ENCODE peak calls at places on chromosomes 16 and 17, in ten cellular contexts. One of them, this sample, is unnamed.
A peak's percentile ranks its signal among the peaks of the same experiment; 100 is the strongest.

GRCh38 chr16:27318399-27319256 is 4.9 kb downstream of the IL4R start:
- DNase-seq in progenitor cell of endocrine pancreas: no peak
- DNase-seq in RWPE1: peak; percentile 74
- DNase-seq in OCI-LY7: peak; percentile 56
- DNase-seq in GM12865: peak; percentile 75
- DNase-seq in MCF 10A: peak; percentile 90
- DNase-seq in fibroblast of pulmonary artery: peak; percentile 69
- DNase-seq in neural crest cell: no peak
- DNase-seq in BJ: no peak
- DNase-seq in lower leg skin: peak; percentile 87
- DNase-seq in this sample: no peak

GRCh38 chr16:21684199-21684598 is 20.4 kb downstream of the OTOA start:
- DNase-seq in progenitor cell of endocrine pancreas: no peak
- DNase-seq in RWPE1: no peak
- DNase-seq in OCI-LY7: peak; percentile 32
- DNase-seq in GM12865: peak; percentile 26
- DNase-seq in MCF 10A: peak; percentile 27
- DNase-seq in fibroblast of pulmonary artery: peak; percentile 4
- DNase-seq in neural crest cell: peak; percentile 23
- DNase-seq in BJ: no peak
- DNase-seq in lower leg skin: no peak
- DNase-seq in this sample: no peak

GRCh38 chr16:86740817-86741799 is 162.8 kb downstream of the FOXL1 start:
- DNase-seq in progenitor cell of endocrine pancreas: peak; percentile 30
- DNase-seq in RWPE1: peak; percentile 27
- DNase-seq in OCI-LY7: no peak
- DNase-seq in GM12865: no peak
- DNase-seq in MCF 10A: peak; percentile 27
- DNase-seq in fibroblast of pulmonary artery: peak; percentile 76
- DNase-seq in neural crest cell: peak; percentile 53
- DNase-seq in BJ: peak; percentile 25
- DNase-seq in lower leg skin: no peak
- DNase-seq in this sample: peak; percentile 36

GRCh38 chr17:83101805-83102480 is 22.5 kb downstream of the METRNL start:
- DNase-seq in progenitor cell of endocrine pancreas: no peak
- DNase-seq in RWPE1: peak; percentile 54
- DNase-seq in OCI-LY7: no peak
- DNase-seq in GM12865: no peak
- DNase-seq in MCF 10A: peak; percentile 71
- DNase-seq in fibroblast of pulmonary artery: no peak
- DNase-seq in neural crest cell: no peak
- DNase-seq in BJ: no peak
- DNase-seq in lower leg skin: no peak
- DNase-seq in this sample: no peak

GRCh38 chr16:3698941-3699340 is 18.4 kb downstream of the TRAP1 start:
- DNase-seq in progenitor cell of endocrine pancreas: no peak
- DNase-seq in RWPE1: no peak
- DNase-seq in OCI-LY7: no peak
- DNase-seq in GM12865: no peak
- DNase-seq in MCF 10A: no peak
- DNase-seq in fibroblast of pulmonary artery: no peak
- DNase-seq in neural crest cell: no peak
- DNase-seq in BJ: no peak
- DNase-seq in lower leg skin: no peak
- DNase-seq in this sample: no peak

GRCh38 chr16:56245197-56245596 is 53.9 kb downstream of the GNAO1 start:
- DNase-seq in progenitor cell of endocrine pancreas: no peak
- DNase-seq in RWPE1: peak; percentile 66
- DNase-seq in OCI-LY7: no peak
- DNase-seq in GM12865: no peak
- DNase-seq in MCF 10A: peak; percentile 91
- DNase-seq in fibroblast of pulmonary artery: no peak
- DNase-seq in neural crest cell: no peak
- DNase-seq in BJ: peak; percentile 49
- DNase-seq in lower leg skin: no peak
- DNase-seq in this sample: no peak

GRCh38 chr17:59365383-59365981 is 34.0 kb downstream of the YPEL2 start:
- DNase-seq in progenitor cell of endocrine pancreas: no peak
- DNase-seq in RWPE1: no peak
- DNase-seq in OCI-LY7: peak; percentile 35
- DNase-seq in GM12865: peak; percentile 30
- DNase-seq in MCF 10A: no peak
- DNase-seq in fibroblast of pulmonary artery: no peak
- DNase-seq in neural crest cell: no peak
- DNase-seq in BJ: no peak
- DNase-seq in lower leg skin: no peak
- DNase-seq in this sample: no peak

GRCh38 chr17:45115871-45116270 is 16.4 kb downstream of the PLCD3 start:
- DNase-seq in progenitor cell of endocrine pancreas: no peak
- DNase-seq in RWPE1: no peak
- DNase-seq in OCI-LY7: no peak
- DNase-seq in GM12865: no peak
- DNase-seq in MCF 10A: no peak
- DNase-seq in fibroblast of pulmonary artery: no peak
- DNase-seq in neural crest cell: no peak
- DNase-seq in BJ: no peak
- DNase-seq in lower leg skin: no peak
- DNase-seq in this sample: no peak

GRCh38 chr16:14505846-14506245 is 124.2 kb downstream of the PARN start:
- DNase-seq in progenitor cell of endocrine pancreas: no peak
- DNase-seq in RWPE1: no peak
- DNase-seq in OCI-LY7: no peak
- DNase-seq in GM12865: no peak
- DNase-seq in MCF 10A: no peak
- DNase-seq in fibroblast of pulmonary artery: peak; percentile 78
- DNase-seq in neural crest cell: no peak
- DNase-seq in BJ: no peak
- DNase-seq in lower leg skin: no peak
- DNase-seq in this sample: no peak

GRCh38 chr17:47997595-47997994 is 26.7 kb downstream of the CDK5RAP3 start:
- DNase-seq in progenitor cell of endocrine pancreas: no peak
- DNase-seq in RWPE1: no peak
- DNase-seq in OCI-LY7: no peak
- DNase-seq in GM12865: no peak
- DNase-seq in MCF 10A: no peak
- DNase-seq in fibroblast of pulmonary artery: no peak
- DNase-seq in neural crest cell: no peak
- DNase-seq in BJ: no peak
- DNase-seq in lower leg skin: no peak
- DNase-seq in this sample: no peak

GRCh38 chr16:9136596-9136995 is 45.2 kb downstream of the HAPSTR1 start:
- DNase-seq in progenitor cell of endocrine pancreas: no peak
- DNase-seq in RWPE1: no peak
- DNase-seq in OCI-LY7: no peak
- DNase-seq in GM12865: no peak
- DNase-seq in MCF 10A: no peak
- DNase-seq in fibroblast of pulmonary artery: no peak
- DNase-seq in neural crest cell: no peak
- DNase-seq in BJ: no peak
- DNase-seq in lower leg skin: peak; percentile 39
- DNase-seq in this sample: no peak

GRCh38 chr17:78211032-78211431 is 3.0 kb upstream of the BIRC5 start:
- DNase-seq in progenitor cell of endocrine pancreas: no peak
- DNase-seq in RWPE1: no peak
- DNase-seq in OCI-LY7: no peak
- DNase-seq in GM12865: no peak
- DNase-seq in MCF 10A: no peak
- DNase-seq in fibroblast of pulmonary artery: no peak
- DNase-seq in neural crest cell: no peak
- DNase-seq in BJ: no peak
- DNase-seq in lower leg skin: no peak
- DNase-seq in this sample: no peak

DNA sequence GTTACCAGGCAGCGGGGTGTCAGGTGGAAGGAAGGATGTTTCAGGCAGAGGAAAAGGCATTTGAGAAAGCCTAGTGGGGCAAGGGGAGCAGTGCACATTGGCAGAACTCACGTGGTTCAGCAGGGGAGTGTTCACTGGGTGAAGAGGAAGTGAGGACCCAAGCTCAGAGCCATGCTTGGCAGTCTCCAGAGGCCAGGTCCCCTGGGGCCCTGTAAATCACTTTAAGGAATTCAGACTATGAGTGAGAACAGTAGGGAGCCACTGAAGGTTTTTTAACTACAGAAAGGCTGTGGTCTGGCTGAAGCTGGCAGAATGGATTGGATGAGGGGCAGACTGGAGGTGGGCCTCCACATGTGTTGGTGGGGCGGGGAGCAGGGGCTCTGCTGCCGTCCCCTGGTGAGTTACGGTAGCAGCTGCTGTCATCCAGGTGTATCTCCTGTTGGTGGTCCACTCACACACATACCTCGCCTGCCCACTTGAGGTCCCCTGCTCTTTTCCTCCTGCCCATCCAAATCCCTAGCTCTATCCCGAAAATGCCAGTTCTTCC is 5.1 kb downstream of the CLEC16A start:
- DNase-seq in progenitor cell of endocrine pancreas: no peak
- DNase-seq in RWPE1: no peak
- DNase-seq in OCI-LY7: peak; percentile 93
- DNase-seq in GM12865: peak; percentile 89
- DNase-seq in MCF 10A: peak; percentile 65
- DNase-seq in fibroblast of pulmonary artery: peak; percentile 39
- DNase-seq in neural crest cell: no peak
- DNase-seq in BJ: no peak
- DNase-seq in lower leg skin: no peak
- DNase-seq in this sample: no peak
- TF ChIP-seq CTCF in progenitor cell of endocrine pancreas: no peak
- TF ChIP-seq CTCF in RWPE1: no peak
- TF ChIP-seq CTCF in OCI-LY7: peak; percentile 75
- TF ChIP-seq CTCF in GM12865: peak; percentile 23
- TF ChIP-seq CTCF in MCF 10A: no peak
- TF ChIP-seq CTCF in fibroblast of pulmonary artery: no peak
- TF ChIP-seq CTCF in neural crest cell: no peak
- TF ChIP-seq CTCF in BJ: peak; percentile 3
- TF ChIP-seq CTCF in lower leg skin: no peak
- TF ChIP-seq CTCF in this sample: no peak

GRCh38 chr17:6574689-6575595 is 18.6 kb upstream of the PITPNM3 start:
- DNase-seq in progenitor cell of endocrine pancreas: no peak
- DNase-seq in RWPE1: peak; percentile 44
- DNase-seq in OCI-LY7: no peak
- DNase-seq in GM12865: peak; percentile 58
- DNase-seq in MCF 10A: peak; percentile 73
- DNase-seq in fibroblast of pulmonary artery: peak; percentile 65
- DNase-seq in neural crest cell: no peak
- DNase-seq in BJ: no peak
- DNase-seq in lower leg skin: peak; percentile 86
- DNase-seq in this sample: peak; percentile 38
- TF ChIP-seq CTCF in progenitor cell of endocrine pancreas: no peak
- TF ChIP-seq CTCF in RWPE1: no peak
- TF ChIP-seq CTCF in OCI-LY7: no peak
- TF ChIP-seq CTCF in GM12865: no peak
- TF ChIP-seq CTCF in MCF 10A: no peak
- TF ChIP-seq CTCF in fibroblast of pulmonary artery: peak; percentile 8
- TF ChIP-seq CTCF in neural crest cell: no peak
- TF ChIP-seq CTCF in BJ: peak; percentile 22
- TF ChIP-seq CTCF in lower leg skin: no peak
- TF ChIP-seq CTCF in this sample: no peak

GRCh38 chr16:85446846-85447656 is 166.1 kb upstream of the GSE1 start:
- DNase-seq in progenitor cell of endocrine pancreas: no peak
- DNase-seq in RWPE1: no peak
- DNase-seq in OCI-LY7: peak; percentile 91
- DNase-seq in GM12865: peak; percentile 77
- DNase-seq in MCF 10A: no peak
- DNase-seq in fibroblast of pulmonary artery: no peak
- DNase-seq in neural crest cell: no peak
- DNase-seq in BJ: no peak
- DNase-seq in lower leg skin: no peak
- DNase-seq in this sample: no peak
- TF ChIP-seq CTCF in progenitor cell of endocrine pancreas: no peak
- TF ChIP-seq CTCF in RWPE1: no peak
- TF ChIP-seq CTCF in OCI-LY7: peak; percentile 71
- TF ChIP-seq CTCF in GM12865: no peak
- TF ChIP-seq CTCF in MCF 10A: no peak
- TF ChIP-seq CTCF in fibroblast of pulmonary artery: no peak
- TF ChIP-seq CTCF in neural crest cell: no peak
- TF ChIP-seq CTCF in BJ: no peak
- TF ChIP-seq CTCF in lower leg skin: no peak
- TF ChIP-seq CTCF in this sample: no peak

GRCh38 chr16:71625113-71625850 is 702 bp upstream of the MARVELD3 start:
- DNase-seq in progenitor cell of endocrine pancreas: no peak
- DNase-seq in RWPE1: no peak
- DNase-seq in OCI-LY7: no peak
- DNase-seq in GM12865: no peak
- DNase-seq in MCF 10A: no peak
- DNase-seq in fibroblast of pulmonary artery: no peak
- DNase-seq in neural crest cell: no peak
- DNase-seq in BJ: no peak
- DNase-seq in lower leg skin: no peak
- DNase-seq in this sample: no peak

GRCh38 chr16:71626858-71627213 is 852 bp downstream of the MARVELD3 start:
- DNase-seq in progenitor cell of endocrine pancreas: peak; percentile 41
- DNase-seq in RWPE1: peak; percentile 69
- DNase-seq in OCI-LY7: no peak
- DNase-seq in GM12865: no peak
- DNase-seq in MCF 10A: peak; percentile 39
- DNase-seq in fibroblast of pulmonary artery: no peak
- DNase-seq in neural crest cell: no peak
- DNase-seq in BJ: no peak
- DNase-seq in lower leg skin: no peak
- DNase-seq in this sample: no peak

GRCh38 chr16:71627631-71628236 is 1.8 kb downstream of the MARVELD3 start:
- DNase-seq in progenitor cell of endocrine pancreas: no peak
- DNase-seq in RWPE1: no peak
- DNase-seq in OCI-LY7: no peak
- DNase-seq in GM12865: no peak
- DNase-seq in MCF 10A: no peak
- DNase-seq in fibroblast of pulmonary artery: no peak
- DNase-seq in neural crest cell: no peak
- DNase-seq in BJ: no peak
- DNase-seq in lower leg skin: no peak
- DNase-seq in this sample: no peak

GRCh38 chr16:71628810-71629209 is 2.8 kb downstream of the MARVELD3 start:
- DNase-seq in progenitor cell of endocrine pancreas: no peak
- DNase-seq in RWPE1: no peak
- DNase-seq in OCI-LY7: no peak
- DNase-seq in GM12865: no peak
- DNase-seq in MCF 10A: no peak
- DNase-seq in fibroblast of pulmonary artery: peak; percentile 77
- DNase-seq in neural crest cell: no peak
- DNase-seq in BJ: no peak
- DNase-seq in lower leg skin: no peak
- DNase-seq in this sample: no peak

DNA sequence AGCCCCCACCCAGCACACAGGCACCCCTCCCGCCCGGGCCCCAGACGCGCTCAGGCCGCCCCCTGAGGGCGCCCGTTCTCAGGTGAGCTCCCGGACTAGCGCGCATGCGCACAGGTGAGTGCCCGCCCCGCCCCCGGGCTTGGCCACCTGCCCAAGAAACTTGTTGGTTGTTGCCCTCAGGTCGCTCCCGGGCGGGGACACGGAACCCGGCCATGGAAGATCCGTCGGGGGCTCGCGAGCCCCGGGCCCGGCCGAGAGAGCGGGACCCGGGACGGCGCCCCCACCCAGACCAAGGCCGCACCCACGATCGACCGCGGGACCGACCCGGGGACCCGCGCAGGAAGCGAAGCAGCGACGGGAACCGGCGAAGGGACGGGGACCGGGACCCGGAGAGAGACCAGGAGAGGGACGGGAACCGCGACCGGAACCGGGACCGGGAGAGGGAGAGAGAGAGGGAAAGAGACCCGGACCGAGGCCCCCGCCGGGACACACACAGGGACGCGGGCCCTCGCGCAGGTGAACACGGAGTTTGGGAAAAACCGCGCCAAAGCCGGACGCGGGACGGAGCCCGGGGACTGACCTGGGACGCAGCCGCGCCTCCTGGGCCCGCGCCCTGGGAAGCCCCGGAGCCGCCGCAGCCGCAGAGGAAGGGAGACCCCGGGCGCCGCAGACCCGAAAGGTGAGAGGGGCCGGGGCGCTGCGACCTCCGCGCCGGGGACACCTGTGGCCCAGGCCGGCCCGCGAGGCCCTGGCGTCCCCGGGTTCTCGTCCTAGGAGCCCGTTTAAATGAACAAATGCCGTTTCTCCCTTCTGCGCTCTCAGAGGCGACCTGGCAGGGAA is at the start of gene MARVELD3:
- DNase-seq in progenitor cell of endocrine pancreas: peak; percentile 96
- DNase-seq in RWPE1: peak; percentile 91
- DNase-seq in OCI-LY7: no peak
- DNase-seq in GM12865: no peak
- DNase-seq in MCF 10A: peak; percentile 76
- DNase-seq in fibroblast of pulmonary artery: no peak
- DNase-seq in neural crest cell: no peak
- DNase-seq in BJ: no peak
- DNase-seq in lower leg skin: peak; percentile 94
- DNase-seq in this sample: no peak
- TF ChIP-seq CTCF in progenitor cell of endocrine pancreas: peak; percentile 35
- TF ChIP-seq CTCF in RWPE1: no peak
- TF ChIP-seq CTCF in OCI-LY7: no peak
- TF ChIP-seq CTCF in GM12865: no peak
- TF ChIP-seq CTCF in MCF 10A: no peak
- TF ChIP-seq CTCF in fibroblast of pulmonary artery: no peak
- TF ChIP-seq CTCF in neural crest cell: no peak
- TF ChIP-seq CTCF in BJ: no peak
- TF ChIP-seq CTCF in lower leg skin: no peak
- TF ChIP-seq CTCF in this sample: no peak